ENCODE peak calls at places on chromosomes 1 and 21, in seven cellular contexts. J, Q, K, T, P, F and Y are unnamed samples. For H3K4me1, the result is how much of the 10 kb centered on the place peaks cover.

GRCh38 chr1:99867682-99868081 is 17.5 kb downstream of the AGL start:
- DNase-seq in J (no peak), Q (no peak), K (no peak), T (no peak), P (no peak), F (no peak), Y (no peak)

GRCh38 chr1:243440406-243440805 is 184.6 kb downstream of the SDCCAG8 start:
- DNase-seq in J (no peak), Q (no peak), K (peak), T (no peak), P (no peak), F (peak), Y (no peak)

GRCh38 chr1:16441312-16441641 is 753 bp downstream of the NECAP2 start:
- DNase-seq in J (no peak), Q (no peak), K (no peak), T (peak), P (no peak), F (no peak), Y (no peak)

GRCh38 chr21:28832013-28832714 is 160.5 kb downstream of the LTN1 start:
- DNase-seq in J (no peak), Q (no peak), K (no peak), T (peak), P (peak), F (peak), Y (no peak)

GRCh38 chr1:57711326-57711725 is 287.5 kb upstream of the DAB1 start:
- DNase-seq in J (no peak), Q (no peak), K (peak), T (no peak), P (peak), F (no peak), Y (no peak)

GRCh38 chr1:213678753-213679152 is 309.0 kb upstream of the PROX1 start:
- DNase-seq in J (no peak), Q (no peak), K (no peak), T (no peak), P (no peak), F (no peak), Y (no peak)

GRCh38 chr1:212669102-212669501 is 30.5 kb downstream of the BATF3 start:
- DNase-seq in J (peak), Q (no peak), K (peak), T (peak), P (no peak), F (peak), Y (no peak)

GRCh38 chr1:162389021-162389818 is 7.7 kb downstream of the C1orf226 start:
- DNase-seq in J (no peak), Q (no peak), K (no peak), T (peak), P (peak), F (no peak), Y (no peak)

GRCh38 chr21:22154579-22155274 is 1156.5 kb downstream of the NCAM2 start:
- DNase-seq in J (no peak), Q (no peak), K (no peak), T (no peak), P (no peak), F (no peak), Y (no peak)

GRCh38 chr21:38494688-38495087 is 3.6 kb downstream of the ERG start:
- DNase-seq in J (no peak), Q (no peak), K (no peak), T (peak), P (no peak), F (no peak), Y (no peak)

GRCh38 chr1:98389809-98390208 is 271.7 kb upstream of the SNX7 start:
- DNase-seq in J (no peak), Q (no peak), K (no peak), T (peak), P (peak), F (no peak), Y (no peak)

GRCh38 chr1:15933684-15934083 is 42.2 kb downstream of the ZBTB17 start:
- DNase-seq in J (no peak), Q (no peak), K (no peak), T (no peak), P (no peak), F (no peak), Y (no peak)

GRCh38 chr1:4086921-4087320 is 186.8 kb upstream of the C1orf174 start:
- DNase-seq in J (no peak), Q (no peak), K (no peak), T (no peak), P (no peak), F (peak), Y (peak)

GRCh38 chr1:91611498-91611917 is 110.9 kb downstream of the CDC7 start:
- DNase-seq in J (no peak), Q (no peak), K (peak), T (peak), P (no peak), F (no peak), Y (no peak)

GRCh38 chr1:17874665-17875064 is 119.5 kb downstream of the ACTL8 start:
- DNase-seq in J (no peak), Q (no peak), K (peak), T (peak), P (peak), F (no peak), Y (no peak)

GRCh38 chr1:210770396-210770984 is 363.5 kb downstream of the KCNH1 start:
- DNase-seq in J (no peak), Q (no peak), K (no peak), T (no peak), P (no peak), F (no peak), Y (no peak)

GRCh38 chr1:232059726-232060360 is 433.3 kb downstream of the DISC1 start:
- DNase-seq in J (peak), Q (no peak), K (no peak), T (no peak), P (no peak), F (no peak), Y (no peak)

GRCh38 chr1:38370716-38371504 is 324.3 kb upstream of the POU3F1 start:
- DNase-seq in J (no peak), Q (no peak), K (peak), T (no peak), P (no peak), F (no peak), Y (no peak)

DNA sequence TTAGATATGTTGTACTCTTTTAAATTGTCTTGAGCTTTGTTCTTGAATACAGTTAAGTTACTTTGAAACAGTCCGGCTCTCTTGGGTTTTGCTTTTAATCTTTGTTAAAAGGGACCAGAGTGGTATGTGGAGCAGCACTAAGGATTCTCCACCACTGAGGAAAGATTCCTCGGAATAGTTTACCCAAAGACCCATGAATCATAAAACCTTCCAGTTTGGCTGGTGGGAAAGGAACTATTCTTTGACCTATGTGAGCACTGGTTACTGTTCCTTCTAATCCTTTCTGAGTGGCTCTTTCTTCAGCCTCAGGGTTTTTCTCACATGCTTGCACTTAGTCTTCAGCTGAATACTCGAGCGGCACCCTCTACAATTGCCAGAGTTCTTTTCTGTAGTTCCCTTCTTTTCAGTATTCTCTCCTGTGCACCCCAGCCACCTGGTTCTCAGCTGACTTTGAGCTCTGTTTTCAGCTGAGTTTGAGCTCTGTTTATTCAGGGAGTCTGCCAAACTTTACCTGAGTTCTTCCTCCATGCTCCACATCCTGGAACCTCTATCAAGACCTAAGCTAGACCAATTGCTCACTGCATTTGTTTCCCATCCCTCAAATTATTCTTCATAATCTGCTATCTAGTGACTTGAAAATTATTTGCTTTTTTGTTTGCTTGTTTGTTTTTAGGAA is 253.8 kb upstream of the PLXNA2 start:
- DNase-seq in J (no peak), Q (no peak), K (no peak), T (no peak), P (no peak), F (no peak), Y (no peak)
- H3K4me1 ChIP-seq in J (under half), Q (under half), K (under half), T (under half), P (under half), F (under half), Y (under half)

DNA sequence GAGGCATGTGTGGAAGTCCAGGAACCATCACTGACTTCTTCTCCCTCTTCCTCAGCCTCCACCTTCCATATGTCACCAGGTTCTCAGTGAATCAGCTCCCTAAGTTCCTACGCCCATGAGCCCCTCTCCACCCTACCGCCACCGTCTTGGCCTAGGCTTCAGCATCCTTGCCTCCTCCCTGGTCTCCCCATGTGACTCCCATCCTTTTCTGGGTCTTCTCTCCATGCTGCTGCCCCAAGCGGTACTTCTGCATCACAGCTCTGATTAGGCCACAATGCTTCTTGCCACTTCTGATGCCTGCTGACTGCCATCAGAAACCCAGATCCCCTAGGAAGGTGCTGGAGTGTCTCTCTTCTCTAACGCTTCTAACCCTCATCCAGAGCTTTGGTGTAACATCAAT is 158.4 kb upstream of the EDN2 start:
- DNase-seq in J (no peak), Q (no peak), K (no peak), T (no peak), P (no peak), F (no peak), Y (no peak)
- H3K4me1 ChIP-seq in J (under half), Q (under half), K (under half), T (under half), P (under half), F (under half), Y (under half)

GRCh38 chr1:31575373-31576140 is 758 bp upstream of the TINAGL1 start:
- DNase-seq in J (no peak), Q (no peak), K (peak), T (no peak), P (peak), F (no peak), Y (peak)

GRCh38 chr1:31574749-31575372 is 1.5 kb upstream of the TINAGL1 start:
- DNase-seq in J (no peak), Q (no peak), K (no peak), T (peak), P (peak), F (no peak), Y (no peak)

GRCh38 chr1:31571340-31572295 is 4.7 kb upstream of the TINAGL1 start:
- DNase-seq in J (no peak), Q (peak), K (no peak), T (no peak), P (no peak), F (no peak), Y (peak)

GRCh38 chr1:31572323-31573104 is 3.8 kb upstream of the TINAGL1 start:
- DNase-seq in J (no peak), Q (peak), K (no peak), T (peak), P (peak), F (no peak), Y (no peak)

DNA sequence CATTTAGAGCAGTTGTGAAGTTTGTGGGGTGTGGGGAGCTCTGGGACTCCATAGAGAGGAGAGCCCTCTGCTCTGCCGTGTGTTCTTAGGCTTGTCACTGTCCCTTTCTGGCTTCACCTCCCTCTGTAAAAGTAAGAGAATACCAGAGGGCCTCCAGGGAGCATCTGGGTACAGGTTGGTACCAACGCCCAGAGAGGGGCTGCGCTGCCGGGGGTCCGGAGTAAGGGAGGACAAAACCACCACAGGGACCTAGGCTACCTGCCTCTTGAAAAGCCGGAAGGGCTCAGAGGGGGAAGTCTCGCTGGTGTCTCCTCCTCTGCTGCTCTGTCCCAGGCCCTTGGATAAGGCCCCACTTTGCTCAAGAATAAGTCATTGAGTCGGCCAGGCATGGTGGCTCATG is 3.1 kb upstream of the TINAGL1 start:
- DNase-seq in J (no peak), Q (peak), K (no peak), T (no peak), P (no peak), F (no peak), Y (peak)
- H3K4me1 ChIP-seq in J (under half), Q (under half), K (under half), T (half or more), P (under half), F (under half), Y (under half)

GRCh38 chr1:39895096-39895495 is 6.6 kb downstream of the MYCL start:
- DNase-seq in J (no peak), Q (no peak), K (no peak), T (no peak), P (peak), F (no peak), Y (peak)
- H3K4me1 ChIP-seq in J (under half), Q (under half), K (half or more), T (under half), P (under half), F (under half), Y (under half)

GRCh38 chr1:205584732-205585131 is 47.1 kb downstream of the ELK4 start:
- DNase-seq in J (no peak), Q (no peak), K (no peak), T (no peak), P (no peak), F (peak), Y (no peak)

GRCh38 chr1:205582046-205582445 is 49.8 kb downstream of the ELK4 start:
- DNase-seq in J (no peak), Q (no peak), K (no peak), T (no peak), P (no peak), F (no peak), Y (no peak)

GRCh38 chr1:205585169-205585834 is 46.5 kb downstream of the ELK4 start:
- DNase-seq in J (no peak), Q (no peak), K (no peak), T (no peak), P (no peak), F (no peak), Y (no peak)

GRCh38 chr1:205582471-205583291 is 49.1 kb downstream of the ELK4 start:
- DNase-seq in J (peak), Q (no peak), K (no peak), T (no peak), P (no peak), F (no peak), Y (no peak)

DNA sequence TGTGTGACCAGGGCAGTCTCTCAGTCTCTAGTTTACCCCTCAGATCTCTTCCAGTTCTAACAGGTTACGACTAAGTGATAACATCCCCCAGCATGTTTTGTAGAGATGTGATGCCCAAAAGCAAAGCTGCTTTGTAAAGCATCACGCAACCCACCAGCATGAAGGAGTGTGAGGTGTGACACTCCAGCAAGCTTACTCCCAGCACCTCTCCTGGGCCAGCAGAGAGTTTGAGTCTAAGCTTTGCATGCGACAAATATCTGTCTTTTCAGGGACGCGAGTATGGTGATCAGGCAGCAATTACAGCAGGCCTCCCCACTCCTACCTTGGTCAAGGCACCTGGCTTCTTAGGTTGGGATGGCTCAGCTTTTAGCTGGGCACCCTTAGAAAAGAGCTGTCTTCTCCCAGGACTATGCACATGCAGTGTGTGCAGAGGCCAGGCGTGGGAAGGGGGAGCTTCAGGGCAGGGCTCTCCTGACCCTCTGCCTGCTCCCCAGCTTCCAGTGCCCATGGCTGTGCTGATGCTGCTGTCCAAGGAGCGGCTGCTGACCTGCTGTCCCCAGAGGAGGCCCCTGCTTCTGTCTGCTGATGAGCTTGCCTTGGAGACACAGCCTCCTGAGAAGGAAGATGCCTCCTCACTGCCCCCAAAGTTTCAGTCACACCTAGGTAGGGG is 48.2 kb downstream of the ELK4 start:
- DNase-seq in J (no peak), Q (no peak), K (no peak), T (no peak), P (no peak), F (no peak), Y (no peak)
- H3K4me1 ChIP-seq in J (under half), Q (under half), K (under half), T (under half), P (under half), F (under half), Y (under half)

GRCh38 chr1:109792056-109792831 is 28.5 kb upstream of the EPS8L3 start:
- DNase-seq in J (peak), Q (no peak), K (peak), T (peak), P (peak), F (no peak), Y (peak)

GRCh38 chr1:109790329-109790728 is 26.6 kb upstream of the EPS8L3 start:
- DNase-seq in J (no peak), Q (no peak), K (no peak), T (no peak), P (no peak), F (no peak), Y (no peak)

GRCh38 chr1:109789771-109790170 is 26.0 kb upstream of the EPS8L3 start:
- DNase-seq in J (no peak), Q (no peak), K (no peak), T (no peak), P (no peak), F (no peak), Y (peak)

GRCh38 chr1:109791495-109792040 is 27.8 kb upstream of the EPS8L3 start:
- DNase-seq in J (no peak), Q (no peak), K (no peak), T (no peak), P (no peak), F (no peak), Y (no peak)

DNA sequence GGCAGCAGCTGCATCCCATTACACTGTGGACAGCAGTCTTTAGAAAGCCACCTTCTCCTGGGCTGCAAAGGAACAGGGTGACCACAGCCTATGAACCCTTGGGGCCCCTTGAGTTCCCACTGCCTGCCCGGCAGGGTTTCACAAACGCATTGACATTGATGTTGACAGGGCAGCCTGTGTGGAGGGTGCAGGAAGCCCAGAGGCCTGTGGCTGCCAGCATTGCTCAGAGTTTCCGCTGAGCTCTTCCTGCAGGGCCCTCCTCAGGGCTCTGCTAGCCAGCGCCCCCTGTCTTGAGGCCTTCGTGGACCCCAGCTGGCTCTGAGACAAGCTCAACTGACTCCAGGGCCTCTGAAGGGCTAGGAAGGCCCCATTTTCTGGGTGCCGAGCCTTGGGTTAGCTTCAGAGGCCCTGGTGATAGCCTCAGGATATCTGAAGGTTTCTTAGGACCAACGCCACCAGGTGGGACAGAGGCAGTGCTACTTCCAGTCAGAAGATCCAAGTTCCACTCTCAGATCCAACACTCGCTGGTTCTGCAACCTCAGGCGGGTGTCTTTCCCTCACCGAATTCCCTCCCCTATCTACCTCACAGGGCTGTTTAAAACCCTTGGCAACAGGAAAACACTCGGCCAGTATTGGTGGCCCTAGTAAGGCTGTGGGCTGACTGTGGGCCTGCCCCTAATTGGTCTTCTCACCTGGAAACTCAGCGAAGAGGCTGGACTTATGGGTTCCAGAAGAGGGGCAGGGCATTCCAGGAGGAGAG is 27.2 kb upstream of the EPS8L3 start:
- DNase-seq in J (no peak), Q (peak), K (peak), T (peak), P (no peak), F (peak), Y (no peak)
- H3K4me1 ChIP-seq in J (under half), Q (half or more), K (under half), T (under half), P (under half), F (under half), Y (under half)

DNA sequence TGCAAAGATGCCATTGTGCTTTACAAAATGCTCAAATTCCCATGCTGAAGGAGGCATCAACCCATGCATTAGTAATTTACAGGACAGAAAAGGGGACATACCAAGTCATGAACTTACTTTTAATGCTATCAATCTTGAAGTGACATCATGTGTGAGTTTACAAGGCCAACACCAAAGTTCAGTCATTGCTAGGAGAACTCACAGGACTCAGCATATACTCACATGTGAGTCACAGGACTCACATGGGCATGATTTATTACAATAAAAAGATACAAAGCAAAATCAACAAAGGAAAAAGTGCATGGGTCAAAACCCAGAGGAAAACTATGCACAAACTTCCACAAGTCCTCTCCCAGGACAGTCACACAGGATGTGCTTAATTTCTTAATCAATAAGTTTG is 1656.0 kb downstream of the MRPL39 start:
- DNase-seq in J (no peak), Q (no peak), K (no peak), T (no peak), P (no peak), F (no peak), Y (no peak)
- H3K4me1 ChIP-seq in J (under half), Q (under half), K (under half), T (under half), P (under half), F (under half), Y (under half)